ENCODE peak calls at places on chromosomes 16 and 17, in four cellular contexts. One of them, this sample, is unnamed.

GRCh38 chr17:38867179-38867994 is 2.5 kb upstream of the LASP1 start:
- DNase-seq in heart right ventricle: no peak
- DNase-seq in GM23338: peak
- DNase-seq in fibroblast of pulmonary artery: peak
- DNase-seq in this sample: no peak

GRCh38 chr16:2856061-2856670 is 1.8 kb downstream of the PRSS22 start:
- DNase-seq in heart right ventricle: no peak
- DNase-seq in GM23338: peak
- DNase-seq in fibroblast of pulmonary artery: no peak
- DNase-seq in this sample: no peak

GRCh38 chr16:66435896-66436295 is 8.8 kb downstream of the BEAN1 start:
- DNase-seq in GM23338: no peak
- DNase-seq in heart right ventricle: no peak
- DNase-seq in fibroblast of pulmonary artery: no peak
- DNase-seq in this sample: no peak

GRCh38 chr16:21001262-21001661 is 100.7 kb downstream of the LYRM1 start:
- DNase-seq in heart right ventricle: no peak
- DNase-seq in GM23338: peak
- DNase-seq in fibroblast of pulmonary artery: peak
- DNase-seq in this sample: no peak

GRCh38 chr17:72407336-72408121 is 286.7 kb downstream of the SOX9 start:
- DNase-seq in fibroblast of pulmonary artery: peak
- DNase-seq in heart right ventricle: peak
- DNase-seq in GM23338: peak
- DNase-seq in this sample: no peak

GRCh38 chr16:67486805-67487204 is 3.5 kb upstream of the AGRP start:
- DNase-seq in fibroblast of pulmonary artery: peak
- DNase-seq in GM23338: no peak
- DNase-seq in heart right ventricle: no peak
- DNase-seq in this sample: no peak

GRCh38 chr16:66030036-66030435 is 336.5 kb upstream of the CDH5 start:
- DNase-seq in fibroblast of pulmonary artery: peak
- DNase-seq in GM23338: no peak
- DNase-seq in heart right ventricle: no peak
- DNase-seq in this sample: no peak

GRCh38 chr17:951388-952132 is 28.0 kb downstream of the NXN start:
- DNase-seq in fibroblast of pulmonary artery: peak
- DNase-seq in GM23338: peak
- DNase-seq in heart right ventricle: no peak
- DNase-seq in this sample: no peak

GRCh38 chr17:44655983-44656700 is at the start of gene MEIOC:
- DNase-seq in GM23338: peak
- DNase-seq in heart right ventricle: no peak
- DNase-seq in fibroblast of pulmonary artery: no peak
- DNase-seq in this sample: no peak

GRCh38 chr17:47996201-47996600 is 25.3 kb downstream of the CDK5RAP3 start:
- DNase-seq in GM23338: no peak
- DNase-seq in heart right ventricle: no peak
- DNase-seq in fibroblast of pulmonary artery: no peak
- DNase-seq in this sample: no peak

GRCh38 chr17:50556803-50557202 is 3.7 kb upstream of the CACNA1G start:
- DNase-seq in fibroblast of pulmonary artery: no peak
- DNase-seq in GM23338: no peak
- DNase-seq in heart right ventricle: peak
- DNase-seq in this sample: no peak

GRCh38 chr16:73020409-73020884 is 27.5 kb downstream of the ZFHX3 start:
- DNase-seq in heart right ventricle: peak
- DNase-seq in GM23338: no peak
- DNase-seq in fibroblast of pulmonary artery: peak
- DNase-seq in this sample: peak

GRCh38 chr16:29806096-29806579 is at the start of gene MAZ:
- DNase-seq in heart right ventricle: no peak
- DNase-seq in fibroblast of pulmonary artery: peak
- DNase-seq in GM23338: no peak
- DNase-seq in this sample: no peak

GRCh38 chr16:10022098-10022497 is 160.1 kb downstream of the GRIN2A start:
- DNase-seq in fibroblast of pulmonary artery: no peak
- DNase-seq in GM23338: no peak
- DNase-seq in heart right ventricle: no peak
- DNase-seq in this sample: no peak

GRCh38 chr17:74759243-74759801 is 10.9 kb downstream of the NHERF1 start:
- DNase-seq in GM23338: no peak
- DNase-seq in heart right ventricle: no peak
- DNase-seq in fibroblast of pulmonary artery: no peak
- DNase-seq in this sample: no peak

GRCh38 chr17:55794681-55795080 is 43.8 kb downstream of the PCTP start:
- DNase-seq in heart right ventricle: no peak
- DNase-seq in GM23338: no peak
- DNase-seq in fibroblast of pulmonary artery: no peak
- DNase-seq in this sample: no peak

GRCh38 chr17:12693640-12694039 is 27.9 kb downstream of the MYOCD start:
- DNase-seq in heart right ventricle: no peak
- DNase-seq in fibroblast of pulmonary artery: no peak
- DNase-seq in GM23338: no peak
- DNase-seq in this sample: no peak

GRCh38 chr16:77409311-77409710 is 25.5 kb downstream of the ADAMTS18 start:
- DNase-seq in heart right ventricle: no peak
- DNase-seq in fibroblast of pulmonary artery: no peak
- DNase-seq in GM23338: no peak
- DNase-seq in this sample: no peak

GRCh38 chr17:9115446-9116265 is 94.3 kb downstream of the NTN1 start:
- DNase-seq in heart right ventricle: peak
- DNase-seq in GM23338: peak
- DNase-seq in fibroblast of pulmonary artery: peak
- DNase-seq in this sample: peak

DNA sequence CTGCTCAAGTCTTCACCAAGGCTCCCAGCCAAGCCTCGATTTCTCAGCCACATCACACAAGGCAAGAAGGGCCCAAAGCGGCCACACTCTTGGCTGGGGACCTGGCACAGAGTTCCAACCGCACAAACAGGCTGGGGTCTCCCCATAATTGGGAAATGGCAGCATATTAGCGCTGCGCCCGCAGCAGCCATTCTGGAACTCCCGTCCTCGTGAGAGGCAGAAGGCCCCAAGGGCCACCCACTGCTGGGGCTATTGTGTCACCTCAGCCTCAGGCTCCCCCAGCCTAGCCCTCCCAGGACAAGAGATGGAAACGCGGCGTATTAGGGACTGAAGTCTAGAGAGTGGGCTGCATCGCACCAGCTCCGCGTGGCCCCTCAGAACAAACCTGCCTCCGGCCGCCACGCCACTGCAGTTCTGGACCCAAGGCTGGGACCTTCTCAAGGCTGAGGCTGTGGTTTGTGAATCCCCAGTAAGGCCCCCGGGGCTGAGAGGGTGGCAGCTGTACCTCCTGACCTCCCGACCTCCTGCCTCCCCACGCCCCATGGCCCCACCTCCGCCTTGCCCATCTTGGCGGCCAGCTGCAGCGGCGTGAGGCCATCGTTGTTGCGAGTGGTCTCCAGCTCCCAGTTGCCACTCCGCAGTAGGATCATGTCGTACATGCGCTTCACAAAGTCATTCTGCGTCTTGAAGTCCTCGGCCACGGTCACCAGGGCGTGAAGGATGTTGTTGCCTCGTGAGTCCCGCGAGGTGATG is 25.3 kb downstream of the TRPV3 start:
- DNase-seq in fibroblast of pulmonary artery: no peak
- DNase-seq in heart right ventricle: no peak
- DNase-seq in GM23338: no peak
- DNase-seq in this sample: peak
- H3K4me3 ChIP-seq in fibroblast of pulmonary artery: no peak
- H3K4me3 ChIP-seq in heart right ventricle: no peak
- H3K4me3 ChIP-seq in GM23338: no peak
- H3K4me3 ChIP-seq in this sample: no peak

GRCh38 chr16:49698416-49698815 is 157.5 kb downstream of the ZNF423 start:
- DNase-seq in GM23338: peak
- DNase-seq in fibroblast of pulmonary artery: peak
- DNase-seq in heart right ventricle: peak
- DNase-seq in this sample: no peak

GRCh38 chr16:49697631-49698030 is 158.3 kb downstream of the ZNF423 start:
- DNase-seq in GM23338: no peak
- DNase-seq in heart right ventricle: no peak
- DNase-seq in fibroblast of pulmonary artery: no peak
- DNase-seq in this sample: no peak

GRCh38 chr16:49699718-49700117 is 156.2 kb downstream of the ZNF423 start:
- DNase-seq in GM23338: no peak
- DNase-seq in fibroblast of pulmonary artery: no peak
- DNase-seq in heart right ventricle: peak
- DNase-seq in this sample: no peak

GRCh38 chr16:49700222-49700927 is 155.5 kb downstream of the ZNF423 start:
- DNase-seq in heart right ventricle: peak
- DNase-seq in GM23338: peak
- DNase-seq in fibroblast of pulmonary artery: no peak
- DNase-seq in this sample: no peak

DNA sequence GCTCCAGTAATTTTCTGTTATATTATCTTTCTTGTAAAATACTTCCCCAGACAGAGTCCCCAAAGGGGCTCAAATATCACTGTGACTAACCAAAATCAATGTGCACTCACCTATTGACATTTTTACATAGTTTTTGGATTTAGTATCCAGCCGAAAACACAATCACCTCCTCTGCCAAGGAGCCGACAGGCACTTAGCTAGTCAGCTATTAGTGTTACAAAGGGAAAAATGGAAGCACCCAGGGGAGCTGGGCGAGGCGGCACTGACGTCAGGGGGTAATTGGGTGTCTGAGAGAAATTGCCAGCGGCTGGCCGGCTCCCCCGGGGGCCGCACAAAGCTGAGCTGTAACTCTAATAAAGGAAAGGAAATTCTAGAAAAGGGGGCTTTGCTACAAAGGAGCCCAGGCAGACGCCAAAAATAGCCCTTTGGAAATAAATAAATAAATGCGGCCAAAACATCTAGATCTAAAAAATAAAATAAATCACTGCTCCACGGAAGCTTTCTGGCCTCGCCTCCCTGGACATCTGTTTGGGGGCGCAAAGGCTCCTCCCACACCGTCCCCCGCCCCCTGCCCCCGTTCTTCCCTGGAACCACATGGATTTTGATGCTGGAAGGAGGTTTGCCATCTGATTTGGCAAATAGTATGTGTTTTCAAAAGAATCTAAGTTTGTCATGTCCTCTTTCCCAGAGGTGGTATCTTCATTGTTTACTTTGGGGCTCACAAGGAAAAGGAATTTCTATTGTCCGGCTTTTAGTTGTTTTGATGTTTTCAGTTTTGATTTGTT is 156.8 kb downstream of the ZNF423 start:
- DNase-seq in GM23338: peak
- DNase-seq in heart right ventricle: peak
- DNase-seq in fibroblast of pulmonary artery: peak
- DNase-seq in this sample: no peak
- H3K4me3 ChIP-seq in GM23338: no peak
- H3K4me3 ChIP-seq in heart right ventricle: peak
- H3K4me3 ChIP-seq in fibroblast of pulmonary artery: no peak
- H3K4me3 ChIP-seq in this sample: peak

GRCh38 chr17:42555122-42555622 is 2.4 kb downstream of the HSD17B1 start:
- DNase-seq in GM23338: no peak
- DNase-seq in heart right ventricle: no peak
- DNase-seq in fibroblast of pulmonary artery: no peak
- DNase-seq in this sample: no peak

GRCh38 chr17:42553866-42554249 is 1.1 kb downstream of the HSD17B1 start:
- DNase-seq in fibroblast of pulmonary artery: no peak
- DNase-seq in GM23338: no peak
- DNase-seq in heart right ventricle: no peak
- DNase-seq in this sample: peak

GRCh38 chr17:42554250-42555121 is 1.8 kb downstream of the HSD17B1 start:
- DNase-seq in GM23338: peak
- DNase-seq in heart right ventricle: peak
- DNase-seq in fibroblast of pulmonary artery: peak
- DNase-seq in this sample: peak

GRCh38 chr17:42548993-42549755 is 3.5 kb upstream of the HSD17B1 start:
- DNase-seq in GM23338: no peak
- DNase-seq in fibroblast of pulmonary artery: no peak
- DNase-seq in heart right ventricle: no peak
- DNase-seq in this sample: no peak

GRCh38 chr17:42553161-42553818 is 567 bp downstream of the HSD17B1 start:
- DNase-seq in fibroblast of pulmonary artery: peak
- DNase-seq in heart right ventricle: peak
- DNase-seq in GM23338: peak
- DNase-seq in this sample: peak
- H3K4me3 ChIP-seq in fibroblast of pulmonary artery: peak
- H3K4me3 ChIP-seq in heart right ventricle: peak
- H3K4me3 ChIP-seq in GM23338: peak
- H3K4me3 ChIP-seq in this sample: peak

GRCh38 chr16:48454051-48454450 is 68.8 kb upstream of the SIAH1 start:
- DNase-seq in fibroblast of pulmonary artery: no peak
- DNase-seq in GM23338: no peak
- DNase-seq in heart right ventricle: no peak
- DNase-seq in this sample: no peak
- H3K4me3 ChIP-seq in fibroblast of pulmonary artery: no peak
- H3K4me3 ChIP-seq in GM23338: no peak
- H3K4me3 ChIP-seq in heart right ventricle: no peak
- H3K4me3 ChIP-seq in this sample: no peak

GRCh38 chr16:85903576-85903975 is 4.6 kb downstream of the IRF8 start:
- DNase-seq in GM23338: no peak
- DNase-seq in heart right ventricle: no peak
- DNase-seq in fibroblast of pulmonary artery: no peak
- DNase-seq in this sample: no peak

GRCh38 chr16:85900031-85900792 is 1.2 kb downstream of the IRF8 start:
- DNase-seq in fibroblast of pulmonary artery: no peak
- DNase-seq in GM23338: no peak
- DNase-seq in heart right ventricle: no peak
- DNase-seq in this sample: no peak

GRCh38 chr16:85901110-85901509 is 2.1 kb downstream of the IRF8 start:
- DNase-seq in heart right ventricle: no peak
- DNase-seq in GM23338: no peak
- DNase-seq in fibroblast of pulmonary artery: no peak
- DNase-seq in this sample: no peak

GRCh38 chr16:85901760-85902365 is 2.9 kb downstream of the IRF8 start:
- DNase-seq in fibroblast of pulmonary artery: peak
- DNase-seq in heart right ventricle: no peak
- DNase-seq in GM23338: no peak
- DNase-seq in this sample: no peak

DNA sequence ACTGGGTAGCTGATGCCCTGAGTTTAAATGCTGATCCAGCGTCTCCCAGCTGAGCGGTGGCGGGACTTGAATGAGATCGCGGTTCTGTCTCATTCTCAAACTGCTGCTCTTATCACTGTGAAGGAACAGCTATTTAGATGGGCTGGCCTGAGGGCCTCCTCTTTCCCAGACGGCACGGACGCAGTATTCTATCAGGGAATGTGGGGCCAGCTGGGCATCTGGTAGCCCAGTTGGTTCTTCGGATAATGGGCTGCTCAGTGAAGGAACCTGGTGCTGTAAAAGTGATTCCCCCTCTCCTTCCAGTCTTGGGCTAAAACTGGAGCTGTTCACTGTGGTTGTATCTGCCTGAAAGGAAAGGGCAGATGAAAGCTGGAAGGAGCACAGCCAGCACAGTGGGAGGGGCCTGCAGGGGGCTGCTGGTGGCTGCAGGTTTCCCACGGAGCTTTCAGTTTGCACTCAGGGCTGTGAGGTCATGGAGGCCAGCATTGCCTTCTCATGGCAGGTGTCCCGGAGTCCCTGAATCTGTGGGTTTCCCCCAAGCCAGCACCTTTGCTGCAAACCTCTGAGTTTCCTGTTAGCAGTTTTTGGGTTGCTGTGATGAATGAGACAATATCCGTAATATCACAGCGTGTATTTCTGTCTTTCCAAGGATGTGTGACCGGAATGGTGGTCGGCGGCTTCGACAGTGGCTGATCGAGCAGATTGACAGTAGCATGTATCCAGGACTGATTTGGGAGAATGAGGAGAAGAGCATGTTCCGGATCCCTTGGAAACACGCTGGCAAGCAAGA is 3.6 kb downstream of the IRF8 start:
- DNase-seq in heart right ventricle: no peak
- DNase-seq in fibroblast of pulmonary artery: peak
- DNase-seq in GM23338: no peak
- DNase-seq in this sample: no peak
- H3K4me3 ChIP-seq in heart right ventricle: no peak
- H3K4me3 ChIP-seq in fibroblast of pulmonary artery: no peak
- H3K4me3 ChIP-seq in GM23338: no peak
- H3K4me3 ChIP-seq in this sample: no peak